ENCODE peak calls at places on chromosome 3, in four cellular contexts. H, M, K and D are unnamed samples.
A peak's percentile ranks its signal among the peaks of the same experiment; 100 is the strongest.

GRCh38 chr3:178802993-178803693 is 266.9 kb downstream of the KCNMB2 start:
- DNase-seq in H (no peak), M (no peak), K (peak; percentile 18), D (no peak)

GRCh38 chr3:135258916-135259315 is 463.9 kb downstream of the EPHB1 start:
- DNase-seq in H (no peak), M (no peak), K (no peak), D (no peak)

GRCh38 chr3:130839815-130840214 is 54.1 kb upstream of the ATP2C1 start:
- DNase-seq in H (no peak), M (no peak), K (no peak), D (no peak)

GRCh38 chr3:177089120-177089519 is 108.2 kb downstream of the TBL1XR1 start:
- DNase-seq in H (no peak), M (no peak), K (no peak), D (no peak)

GRCh38 chr3:179743913-179744312 is 91.1 kb downstream of the USP13 start:
- DNase-seq in H (no peak), M (no peak), K (no peak), D (no peak)

GRCh38 chr3:135907422-135908165 is 57.9 kb upstream of the PPP2R3A start:
- DNase-seq in H (no peak), M (no peak), K (no peak), D (no peak)

GRCh38 chr3:74267126-74267525 is 347.3 kb downstream of the CNTN3 start:
- DNase-seq in H (no peak), M (no peak), K (peak; percentile 51), D (no peak)

GRCh38 chr3:55467099-55467498 is 20.0 kb downstream of the WNT5A start:
- DNase-seq in H (no peak), M (no peak), K (peak; percentile 77), D (no peak)

GRCh38 chr3:161221881-161222600 is 930 bp downstream of the NMD3 start:
- DNase-seq in H (peak; percentile 33), M (no peak), K (peak; percentile 68), D (peak; percentile 34)

GRCh38 chr3:111859061-111859973 is at the start of gene PHLDB2:
- DNase-seq in H (peak; percentile 56), M (peak; percentile 96), K (peak; percentile 91), D (peak; percentile 56)

GRCh38 chr3:171704002-171704401 is 106.3 kb downstream of the PLD1 start:
- DNase-seq in H (peak; percentile 52), M (peak; percentile 53), K (peak; percentile 61), D (peak; percentile 43)

GRCh38 chr3:110654820-110655522 is 416.6 kb upstream of the NECTIN3 start:
- DNase-seq in H (no peak), M (no peak), K (no peak), D (no peak)

GRCh38 chr3:32759342-32759741 is 58.5 kb upstream of the TRIM71 start:
- DNase-seq in H (no peak), M (no peak), K (no peak), D (no peak)

GRCh38 chr3:142608615-142609014 is 12.4 kb downstream of the PLS1 start:
- DNase-seq in H (no peak), M (no peak), K (no peak), D (no peak)

GRCh38 chr3:22951910-22952309 is 251.2 kb upstream of the UBE2E2 start:
- DNase-seq in H (no peak), M (peak; percentile 10), K (no peak), D (no peak)

GRCh38 chr3:115254492-115255196 is 107.6 kb upstream of the ZBTB20 start:
- DNase-seq in H (no peak), M (peak; percentile 12), K (no peak), D (no peak)

GRCh38 chr3:159482241-159483031 is 506.2 kb upstream of the IL12A start:
- DNase-seq in H (no peak), M (no peak), K (peak; percentile 4), D (no peak)

GRCh38 chr3:164236856-164237255 is 841.4 kb downstream of the SI start:
- DNase-seq in H (no peak), M (no peak), K (no peak), D (no peak)

GRCh38 chr3:131636266-131636775 is 133.6 kb upstream of the MRPL3 start:
- DNase-seq in H (no peak), M (no peak), K (no peak), D (no peak)

GRCh38 chr3:11155341-11156025 is 1.2 kb downstream of the HRH1 start:
- DNase-seq in H (peak; percentile 73), M (peak; percentile 84), K (peak; percentile 94), D (no peak)

GRCh38 chr3:160022068-160022467 is 33.4 kb downstream of the IL12A start:
- DNase-seq in H (no peak), M (no peak), K (no peak), D (no peak)

GRCh38 chr3:61936344-61936937 is 375.1 kb downstream of the PTPRG start:
- DNase-seq in H (peak; percentile 23), M (peak; percentile 55), K (peak; percentile 62), D (peak; percentile 38)

GRCh38 chr3:49723301-49723630 is 485 bp downstream of the GMPPB start:
- DNase-seq in H (peak; percentile 88), M (peak; percentile 58), K (peak; percentile 76), D (peak; percentile 77)

GRCh38 chr3:184230603-184231528 is 1.5 kb downstream of the VWA5B2 start:
- DNase-seq in H (peak; percentile 45), M (peak; percentile 52), K (peak; percentile 23), D (no peak)

GRCh38 chr3:48642605-48643004 is 7.3 kb upstream of the SLC26A6 start:
- DNase-seq in H (no peak), M (no peak), K (no peak), D (no peak)
- H3K36me3 ChIP-seq in H (no peaks in the 10 kb centered on the region), M (no peaks in the 10 kb centered on the region), K (no peaks in the 10 kb centered on the region), D (no peaks in the 10 kb centered on the region)

GRCh38 chr3:129605593-129606521 is 619 bp downstream of the PLXND1 start:
- DNase-seq in H (no peak), M (peak; percentile 54), K (peak; percentile 85), D (peak; percentile 32)
- H3K4me1 ChIP-seq in H (no peaks in the 10 kb centered on the region), M (peaks cover 20% of the 10 kb centered on the region), K (peaks cover 32% of the 10 kb centered on the region), D (no peaks in the 10 kb centered on the region)

GRCh38 chr3:4709336-4709735 is 216.2 kb downstream of the ITPR1 start:
- DNase-seq in H (no peak), M (no peak), K (peak; percentile 85), D (no peak)

GRCh38 chr3:4707324-4707723 is 214.2 kb downstream of the ITPR1 start:
- DNase-seq in H (no peak), M (no peak), K (no peak), D (no peak)

GRCh38 chr3:4710191-4710590 is 217.0 kb downstream of the ITPR1 start:
- DNase-seq in H (no peak), M (no peak), K (no peak), D (no peak)

GRCh38 chr3:4711680-4711992 is 218.5 kb downstream of the ITPR1 start:
- DNase-seq in H (no peak), M (no peak), K (no peak), D (no peak)

DNA sequence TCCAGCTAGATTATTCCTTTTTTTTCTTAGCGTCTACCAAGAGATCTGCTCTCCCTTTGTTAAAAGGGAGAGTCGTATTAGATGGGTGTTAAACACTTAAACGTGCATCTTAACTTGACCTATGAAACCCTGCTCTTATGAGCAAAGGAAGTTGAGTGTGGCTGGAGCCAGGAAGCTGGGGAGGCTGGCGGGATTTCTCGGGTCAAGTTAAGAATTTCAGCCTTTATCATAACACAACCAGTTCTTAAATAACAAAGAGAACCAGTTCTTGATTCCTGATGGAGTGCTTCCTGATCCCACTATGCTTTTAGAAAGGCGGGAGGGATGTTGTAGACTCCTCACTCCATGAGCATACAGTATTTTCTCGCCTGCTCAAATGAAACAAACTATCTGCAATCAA is 215.1 kb downstream of the ITPR1 start:
- DNase-seq in H (no peak), M (no peak), K (no peak), D (no peak)
- H3K36me3 ChIP-seq in H (no peaks in the 10 kb centered on the region), M (no peaks in the 10 kb centered on the region), K (no peaks in the 10 kb centered on the region), D (peaks cover 71% of the 10 kb centered on the region)

GRCh38 chr3:64254443-64254842 is 29.2 kb upstream of the PRICKLE2 start:
- DNase-seq in H (no peak), M (no peak), K (no peak), D (no peak)

GRCh38 chr3:64259646-64260045 is 34.4 kb upstream of the PRICKLE2 start:
- DNase-seq in H (no peak), M (no peak), K (peak; percentile 51), D (no peak)

GRCh38 chr3:64260391-64260790 is 35.1 kb upstream of the PRICKLE2 start:
- DNase-seq in H (no peak), M (no peak), K (no peak), D (no peak)

GRCh38 chr3:64255941-64256340 is 30.7 kb upstream of the PRICKLE2 start:
- DNase-seq in H (no peak), M (no peak), K (no peak), D (no peak)

DNA sequence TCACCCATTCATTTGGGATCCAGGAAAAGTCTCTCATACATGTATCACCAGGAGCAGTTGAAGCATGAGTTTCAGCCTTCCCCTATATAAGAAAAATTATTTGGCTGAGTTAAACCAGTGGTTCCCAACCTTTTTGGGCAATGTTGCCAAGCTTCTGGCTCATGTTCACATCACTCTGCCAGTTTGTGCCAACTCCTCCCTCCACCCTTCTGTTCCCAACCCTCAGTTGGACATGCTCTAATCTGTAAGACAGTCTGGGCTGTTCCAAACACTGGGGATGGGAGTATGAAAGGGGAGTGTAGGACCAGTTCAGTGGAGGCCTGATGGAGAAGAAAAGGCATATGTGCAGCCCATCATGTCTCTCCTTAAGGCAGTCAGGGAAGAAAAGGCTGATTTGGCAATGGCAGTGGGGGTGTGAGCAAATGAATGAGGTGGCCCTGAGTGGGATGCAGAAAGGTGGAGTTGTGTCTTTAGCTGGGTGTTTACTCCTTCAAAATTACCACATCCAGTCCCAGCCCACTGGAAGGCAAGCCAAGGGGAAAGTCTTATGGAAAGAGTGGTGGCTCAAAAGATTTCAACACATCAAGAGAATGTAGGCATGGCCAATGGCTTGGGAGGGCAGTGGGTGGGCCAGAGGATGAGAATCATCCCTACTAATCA is 32.0 kb upstream of the PRICKLE2 start:
- DNase-seq in H (no peak), M (no peak), K (peak; percentile 56), D (no peak)
- H3K4me1 ChIP-seq in H (no peaks in the 10 kb centered on the region), M (peaks cover 7% of the 10 kb centered on the region), K (peaks cover 21% of the 10 kb centered on the region), D (no peaks in the 10 kb centered on the region)

GRCh38 chr3:127614928-127615592 is 13.9 kb upstream of the PODXL2 start:
- DNase-seq in H (no peak), M (peak; percentile 27), K (peak; percentile 65), D (no peak)
- H3K36me3 ChIP-seq in H (no peaks in the 10 kb centered on the region), M (no peaks in the 10 kb centered on the region), K (no peaks in the 10 kb centered on the region), D (peaks cover 94% of the 10 kb centered on the region)

GRCh38 chr3:59992578-59992977 is 942.8 kb upstream of the CFAP20DC start:
- DNase-seq in H (no peak), M (no peak), K (no peak), D (no peak)
- H3K4me1 ChIP-seq in H (no peaks in the 10 kb centered on the region), M (peaks cover 16% of the 10 kb centered on the region), K (no peaks in the 10 kb centered on the region), D (no peaks in the 10 kb centered on the region)